ENCODE peak calls at places on chromosomes 12 and 14, in four cellular contexts. One of them, this sample, is unnamed.

GRCh38 chr14:65255583-65256443 is 153.5 kb upstream of the MAX start:
- DNase-seq in GM23248: no peak
- DNase-seq in effector memory CD4-positive, alpha-beta T cell: no peak
- DNase-seq in CD4-positive, alpha-beta T cell: no peak
- DNase-seq in this sample: no peak

GRCh38 chr12:86658303-86658702 is 402.1 kb upstream of the MGAT4C start:
- DNase-seq in GM23248: no peak
- DNase-seq in CD4-positive, alpha-beta T cell: no peak
- DNase-seq in effector memory CD4-positive, alpha-beta T cell: no peak
- DNase-seq in this sample: no peak

GRCh38 chr12:79454338-79454777 is 236.4 kb downstream of the PAWR start:
- DNase-seq in GM23248: peak
- DNase-seq in effector memory CD4-positive, alpha-beta T cell: no peak
- DNase-seq in CD4-positive, alpha-beta T cell: no peak
- DNase-seq in this sample: no peak

GRCh38 chr12:54126696-54127537 is 61.9 kb downstream of the SMUG1 start:
- DNase-seq in effector memory CD4-positive, alpha-beta T cell: no peak
- DNase-seq in GM23248: peak
- DNase-seq in CD4-positive, alpha-beta T cell: no peak
- DNase-seq in this sample: peak

GRCh38 chr14:74619672-74620131 is 7.7 kb upstream of the LTBP2 start:
- DNase-seq in CD4-positive, alpha-beta T cell: no peak
- DNase-seq in GM23248: peak
- DNase-seq in effector memory CD4-positive, alpha-beta T cell: no peak
- DNase-seq in this sample: peak

GRCh38 chr12:92270501-92270900 is 124.9 kb upstream of the BTG1 start:
- DNase-seq in GM23248: no peak
- DNase-seq in effector memory CD4-positive, alpha-beta T cell: no peak
- DNase-seq in CD4-positive, alpha-beta T cell: no peak
- DNase-seq in this sample: no peak

GRCh38 chr12:66602483-66603143 is 76.3 kb downstream of the GRIP1 start:
- DNase-seq in effector memory CD4-positive, alpha-beta T cell: no peak
- DNase-seq in GM23248: no peak
- DNase-seq in CD4-positive, alpha-beta T cell: no peak
- DNase-seq in this sample: no peak

GRCh38 chr14:40981247-40981646 is 625.4 kb upstream of the LRFN5 start:
- DNase-seq in CD4-positive, alpha-beta T cell: no peak
- DNase-seq in effector memory CD4-positive, alpha-beta T cell: no peak
- DNase-seq in GM23248: no peak
- DNase-seq in this sample: no peak

GRCh38 chr14:37202265-37202664 is 4.5 kb downstream of the MIPOL1 start:
- DNase-seq in GM23248: peak
- DNase-seq in CD4-positive, alpha-beta T cell: no peak
- DNase-seq in effector memory CD4-positive, alpha-beta T cell: no peak
- DNase-seq in this sample: no peak

GRCh38 chr12:8922544-8922943 is 8.2 kb downstream of the PHC1 start:
- DNase-seq in CD4-positive, alpha-beta T cell: no peak
- DNase-seq in effector memory CD4-positive, alpha-beta T cell: no peak
- DNase-seq in GM23248: no peak
- DNase-seq in this sample: no peak

GRCh38 chr14:92520102-92520651 is 6.6 kb downstream of the RIN3 start:
- DNase-seq in GM23248: no peak
- DNase-seq in effector memory CD4-positive, alpha-beta T cell: no peak
- DNase-seq in CD4-positive, alpha-beta T cell: no peak
- DNase-seq in this sample: no peak

GRCh38 chr12:57107456-57107855 is 3.7 kb downstream of the STAT6 start:
- DNase-seq in GM23248: peak
- DNase-seq in effector memory CD4-positive, alpha-beta T cell: no peak
- DNase-seq in CD4-positive, alpha-beta T cell: no peak
- DNase-seq in this sample: no peak

GRCh38 chr12:111201495-111202236 is 167.2 kb downstream of the PHETA1 start:
- DNase-seq in CD4-positive, alpha-beta T cell: no peak
- DNase-seq in GM23248: no peak
- DNase-seq in effector memory CD4-positive, alpha-beta T cell: no peak
- DNase-seq in this sample: no peak

GRCh38 chr12:52169886-52170285 is 21.9 kb downstream of the KRT80 start:
- DNase-seq in GM23248: no peak
- DNase-seq in CD4-positive, alpha-beta T cell: no peak
- DNase-seq in effector memory CD4-positive, alpha-beta T cell: no peak
- DNase-seq in this sample: no peak

GRCh38 chr14:50545618-50546017 is 13.2 kb upstream of the MAP4K5 start:
- DNase-seq in CD4-positive, alpha-beta T cell: no peak
- DNase-seq in effector memory CD4-positive, alpha-beta T cell: no peak
- DNase-seq in GM23248: no peak
- DNase-seq in this sample: no peak

GRCh38 chr12:92702754-92703679 is at the start of gene PLEKHG7:
- DNase-seq in GM23248: no peak
- DNase-seq in effector memory CD4-positive, alpha-beta T cell: no peak
- DNase-seq in CD4-positive, alpha-beta T cell: no peak
- DNase-seq in this sample: no peak

GRCh38 chr14:63895510-63895909 is 42.7 kb downstream of the SYNE2 start:
- DNase-seq in CD4-positive, alpha-beta T cell: no peak
- DNase-seq in GM23248: no peak
- DNase-seq in effector memory CD4-positive, alpha-beta T cell: no peak
- DNase-seq in this sample: no peak

GRCh38 chr12:131093971-131094830 is 140.5 kb downstream of the ADGRD1 start:
- DNase-seq in GM23248: no peak
- DNase-seq in effector memory CD4-positive, alpha-beta T cell: no peak
- DNase-seq in CD4-positive, alpha-beta T cell: no peak
- DNase-seq in this sample: no peak

GRCh38 chr14:93456356-93456755 is 25.6 kb downstream of the UNC79 start:
- DNase-seq in CD4-positive, alpha-beta T cell: no peak
- DNase-seq in effector memory CD4-positive, alpha-beta T cell: no peak
- DNase-seq in GM23248: no peak
- DNase-seq in this sample: no peak

GRCh38 chr12:120472521-120472920 is 3.0 kb upstream of the SRSF9 start:
- DNase-seq in effector memory CD4-positive, alpha-beta T cell: no peak
- DNase-seq in CD4-positive, alpha-beta T cell: no peak
- DNase-seq in GM23248: peak
- DNase-seq in this sample: no peak

GRCh38 chr14:20630340-20631022 is 11.0 kb downstream of the OR6S1 start:
- DNase-seq in effector memory CD4-positive, alpha-beta T cell: no peak
- DNase-seq in GM23248: peak
- DNase-seq in CD4-positive, alpha-beta T cell: no peak
- DNase-seq in this sample: no peak

GRCh38 chr14:92900660-92901059 is 22.3 kb upstream of the CHGA start:
- DNase-seq in CD4-positive, alpha-beta T cell: no peak
- DNase-seq in GM23248: no peak
- DNase-seq in effector memory CD4-positive, alpha-beta T cell: no peak
- DNase-seq in this sample: no peak

GRCh38 chr12:30905483-30906009 is 21.0 kb upstream of the TSPAN11 start:
- DNase-seq in CD4-positive, alpha-beta T cell: no peak
- DNase-seq in effector memory CD4-positive, alpha-beta T cell: no peak
- DNase-seq in GM23248: no peak
- DNase-seq in this sample: no peak

GRCh38 chr12:19200261-19200660 is 70.7 kb downstream of the PLEKHA5 start:
- DNase-seq in GM23248: peak
- DNase-seq in effector memory CD4-positive, alpha-beta T cell: no peak
- DNase-seq in CD4-positive, alpha-beta T cell: no peak
- DNase-seq in this sample: no peak

GRCh38 chr14:88825503-88825902 is 1.1 kb downstream of the TTC8 start:
- DNase-seq in effector memory CD4-positive, alpha-beta T cell: no peak
- DNase-seq in GM23248: no peak
- DNase-seq in CD4-positive, alpha-beta T cell: no peak
- DNase-seq in this sample: no peak

GRCh38 chr14:54450535-54450934 is 9.4 kb upstream of the CNIH1 start:
- DNase-seq in GM23248: peak
- DNase-seq in CD4-positive, alpha-beta T cell: no peak
- DNase-seq in effector memory CD4-positive, alpha-beta T cell: no peak
- DNase-seq in this sample: no peak

GRCh38 chr14:92471919-92472318 is 41.7 kb upstream of the RIN3 start:
- DNase-seq in GM23248: peak
- DNase-seq in CD4-positive, alpha-beta T cell: no peak
- DNase-seq in effector memory CD4-positive, alpha-beta T cell: no peak
- DNase-seq in this sample: no peak

GRCh38 chr14:57871487-57872080 is 5.7 kb upstream of the SLC35F4 start:
- DNase-seq in GM23248: peak
- DNase-seq in CD4-positive, alpha-beta T cell: no peak
- DNase-seq in effector memory CD4-positive, alpha-beta T cell: no peak
- DNase-seq in this sample: no peak

GRCh38 chr14:105861985-105862465 is 335.6 kb downstream of the TMEM121 start:
- DNase-seq in effector memory CD4-positive, alpha-beta T cell: no peak
- DNase-seq in CD4-positive, alpha-beta T cell: no peak
- DNase-seq in GM23248: no peak
- DNase-seq in this sample: no peak

GRCh38 chr14:105168496-105168978 is at the start of gene JAG2:
- DNase-seq in effector memory CD4-positive, alpha-beta T cell: peak
- DNase-seq in CD4-positive, alpha-beta T cell: peak
- DNase-seq in GM23248: peak
- DNase-seq in this sample: peak

GRCh38 chr12:122126713-122127597 is 47.1 kb downstream of the IL31 start:
- DNase-seq in effector memory CD4-positive, alpha-beta T cell: no peak
- DNase-seq in GM23248: no peak
- DNase-seq in CD4-positive, alpha-beta T cell: no peak
- DNase-seq in this sample: no peak

GRCh38 chr14:36979863-36980262 is 192.5 kb downstream of the SLC25A21 start:
- DNase-seq in effector memory CD4-positive, alpha-beta T cell: no peak
- DNase-seq in GM23248: no peak
- DNase-seq in CD4-positive, alpha-beta T cell: no peak
- DNase-seq in this sample: no peak

GRCh38 chr14:27315477-27315876 is 717.6 kb upstream of the NOVA1 start:
- DNase-seq in effector memory CD4-positive, alpha-beta T cell: no peak
- DNase-seq in CD4-positive, alpha-beta T cell: no peak
- DNase-seq in GM23248: no peak
- DNase-seq in this sample: no peak

GRCh38 chr12:92466391-92467305 is 236.1 kb upstream of the PLEKHG7 start:
- DNase-seq in CD4-positive, alpha-beta T cell: no peak
- DNase-seq in effector memory CD4-positive, alpha-beta T cell: no peak
- DNase-seq in GM23248: no peak
- DNase-seq in this sample: no peak

GRCh38 chr14:75514673-75515630 is 7.3 kb upstream of the BATF start:
- DNase-seq in effector memory CD4-positive, alpha-beta T cell: peak
- DNase-seq in CD4-positive, alpha-beta T cell: peak
- DNase-seq in GM23248: peak
- DNase-seq in this sample: no peak

GRCh38 chr14:34355584-34356266 is 106.3 kb downstream of the SPTSSA start:
- DNase-seq in CD4-positive, alpha-beta T cell: no peak
- DNase-seq in effector memory CD4-positive, alpha-beta T cell: no peak
- DNase-seq in GM23248: peak
- DNase-seq in this sample: no peak

GRCh38 chr12:6772729-6773661 is 675 bp downstream of the LAG3 start:
- DNase-seq in CD4-positive, alpha-beta T cell: no peak
- DNase-seq in GM23248: no peak
- DNase-seq in effector memory CD4-positive, alpha-beta T cell: no peak
- DNase-seq in this sample: no peak
- H3K27ac ChIP-seq in CD4-positive, alpha-beta T cell: no peak
- H3K27ac ChIP-seq in GM23248: no peak
- H3K27ac ChIP-seq in effector memory CD4-positive, alpha-beta T cell: peak
- H3K27ac ChIP-seq in this sample: no peak

DNA sequence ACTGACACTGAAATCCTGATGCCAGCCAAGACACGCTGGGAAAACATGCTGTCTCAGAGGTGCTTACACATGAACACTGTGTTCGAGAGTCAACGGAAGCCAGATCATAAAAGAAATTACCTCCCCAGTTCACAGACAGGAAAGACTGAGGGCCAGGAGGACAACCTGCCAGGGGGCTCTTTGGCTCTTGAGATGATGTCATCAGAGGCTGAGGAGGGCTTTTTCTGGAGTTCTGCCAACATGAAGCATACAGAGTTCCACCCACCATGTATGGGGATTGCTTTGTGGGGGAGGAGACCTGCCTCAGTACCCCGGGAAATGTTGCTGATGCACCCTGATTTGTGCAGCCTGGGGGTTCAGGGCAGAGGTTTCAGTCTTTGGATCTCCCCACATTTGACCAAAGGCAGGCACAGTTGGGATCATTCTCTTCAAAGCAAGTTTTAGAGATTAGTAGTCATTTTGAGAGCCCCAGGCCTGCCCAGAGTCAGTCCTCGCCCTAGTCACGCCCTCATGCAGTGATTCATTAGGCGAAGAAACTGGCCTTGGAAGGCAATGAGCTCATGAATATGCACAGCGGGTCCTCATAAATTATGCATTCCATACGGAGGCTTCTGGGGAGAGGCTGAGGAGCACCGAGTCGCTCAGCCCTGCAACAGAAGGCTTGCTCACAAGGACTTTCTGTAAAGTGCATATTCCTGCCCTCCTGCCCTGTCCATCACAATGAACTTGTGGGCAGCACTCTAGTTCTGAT is 34.9 kb upstream of the EML1 start:
- DNase-seq in GM23248: peak
- DNase-seq in CD4-positive, alpha-beta T cell: no peak
- DNase-seq in effector memory CD4-positive, alpha-beta T cell: no peak
- DNase-seq in this sample: no peak
- H3K27ac ChIP-seq in GM23248: peak
- H3K27ac ChIP-seq in CD4-positive, alpha-beta T cell: no peak
- H3K27ac ChIP-seq in effector memory CD4-positive, alpha-beta T cell: no peak
- H3K27ac ChIP-seq in this sample: no peak

DNA sequence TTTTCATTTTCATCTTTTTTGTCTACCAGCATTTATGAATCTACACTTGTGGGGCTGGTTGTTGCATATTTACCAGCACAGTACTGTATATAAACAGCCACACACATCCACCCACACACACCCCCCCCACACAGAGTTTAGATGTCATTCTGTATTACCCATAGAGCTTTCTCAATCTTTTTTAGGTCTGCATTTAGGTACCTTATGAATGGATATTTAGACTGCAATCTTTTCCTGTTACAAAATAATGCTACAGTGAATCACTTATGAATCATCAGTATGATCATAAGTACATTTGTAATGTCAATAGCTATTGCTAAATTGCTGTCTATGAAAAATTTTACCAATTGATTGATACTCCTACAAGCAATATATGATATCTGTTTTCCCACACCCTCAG is 67.3 kb upstream of the STK38L start:
- DNase-seq in CD4-positive, alpha-beta T cell: no peak
- DNase-seq in effector memory CD4-positive, alpha-beta T cell: no peak
- DNase-seq in GM23248: peak
- DNase-seq in this sample: no peak
- H3K27ac ChIP-seq in CD4-positive, alpha-beta T cell: no peak
- H3K27ac ChIP-seq in effector memory CD4-positive, alpha-beta T cell: no peak
- H3K27ac ChIP-seq in GM23248: peak
- H3K27ac ChIP-seq in this sample: no peak

GRCh38 chr12:126493366-126494108 is 1428.3 kb downstream of the AACS start:
- DNase-seq in GM23248: no peak
- DNase-seq in CD4-positive, alpha-beta T cell: no peak
- DNase-seq in effector memory CD4-positive, alpha-beta T cell: no peak
- DNase-seq in this sample: no peak
- H3K27ac ChIP-seq in GM23248: no peak
- H3K27ac ChIP-seq in CD4-positive, alpha-beta T cell: no peak
- H3K27ac ChIP-seq in effector memory CD4-positive, alpha-beta T cell: no peak
- H3K27ac ChIP-seq in this sample: no peak

GRCh38 chr12:1581973-1582708 is 12.2 kb downstream of the FBXL14 start:
- DNase-seq in GM23248: peak
- DNase-seq in effector memory CD4-positive, alpha-beta T cell: no peak
- DNase-seq in CD4-positive, alpha-beta T cell: no peak
- DNase-seq in this sample: no peak

GRCh38 chr12:1584326-1584725 is 10.1 kb downstream of the FBXL14 start:
- DNase-seq in GM23248: no peak
- DNase-seq in effector memory CD4-positive, alpha-beta T cell: no peak
- DNase-seq in CD4-positive, alpha-beta T cell: no peak
- DNase-seq in this sample: no peak

GRCh38 chr12:1580526-1580925 is 13.9 kb downstream of the FBXL14 start:
- DNase-seq in CD4-positive, alpha-beta T cell: no peak
- DNase-seq in effector memory CD4-positive, alpha-beta T cell: no peak
- DNase-seq in GM23248: no peak
- DNase-seq in this sample: no peak

GRCh38 chr12:1582709-1583050 is 11.7 kb downstream of the FBXL14 start:
- DNase-seq in GM23248: no peak
- DNase-seq in CD4-positive, alpha-beta T cell: no peak
- DNase-seq in effector memory CD4-positive, alpha-beta T cell: no peak
- DNase-seq in this sample: no peak

GRCh38 chr12:1583421-1584078 is 10.8 kb downstream of the FBXL14 start:
- DNase-seq in effector memory CD4-positive, alpha-beta T cell: peak
- DNase-seq in CD4-positive, alpha-beta T cell: peak
- DNase-seq in GM23248: peak
- DNase-seq in this sample: peak
- H3K27ac ChIP-seq in effector memory CD4-positive, alpha-beta T cell: no peak
- H3K27ac ChIP-seq in CD4-positive, alpha-beta T cell: no peak
- H3K27ac ChIP-seq in GM23248: peak
- H3K27ac ChIP-seq in this sample: no peak

This sample was measured in substantia nigra.